ENCODE peak calls at places on chromosomes 13 and 19, in ten cellular contexts. M, C, B, Q, S, I, T, K, V and Y are unnamed samples.

GRCh38 chr19:45468159-45468651 is 409 bp downstream of the FOSB start:
- DNase-seq in C (no peak), M (no peak), T (peak; percentile 68), K (peak; percentile 42), S (peak; percentile 53), V (no peak), I (peak; percentile 17), B (no peak), Q (no peak), Y (no peak)

GRCh38 chr19:22616659-22617058 is 17.5 kb upstream of the ZNF492 start:
- DNase-seq in M (no peak), V (no peak), T (no peak), K (no peak), Q (no peak), B (no peak), I (no peak), S (no peak), C (no peak), Y (no peak)

GRCh38 chr19:54164369-54165068 is 5.0 kb upstream of the LENG1 start:
- DNase-seq in M (peak; percentile 55), Q (no peak), K (peak; percentile 47), V (peak; percentile 92), I (no peak), S (peak; percentile 59), B (peak; percentile 27), C (no peak), T (peak; percentile 71), Y (no peak)

GRCh38 chr19:16934489-16934888 is 45.7 kb downstream of the F2RL3 start:
- DNase-seq in S (no peak), K (no peak), M (no peak), V (no peak), Q (no peak), T (no peak), B (no peak), I (no peak), C (no peak), Y (no peak)

GRCh38 chr13:44281252-44282000 is 92.2 kb upstream of the SERP2 start:
- DNase-seq in V (no peak), T (no peak), M (no peak), Q (no peak), K (no peak), B (no peak), S (no peak), I (no peak), C (no peak), Y (no peak)

GRCh38 chr13:109755551-109755950 is 30.8 kb downstream of the IRS2 start:
- DNase-seq in B (no peak), K (no peak), Q (no peak), S (no peak), T (no peak), I (no peak), M (no peak), V (no peak), C (no peak), Y (no peak)

GRCh38 chr19:55802281-55802680 is 29.5 kb downstream of the NLRP11 start:
- DNase-seq in V (no peak), S (no peak), T (no peak), C (no peak), M (no peak), B (no peak), K (no peak), Q (no peak), I (no peak), Y (no peak)

GRCh38 chr13:82654851-82655517 is 1227.3 kb downstream of the SLITRK1 start:
- DNase-seq in S (peak; percentile 73), M (peak; percentile 79), I (peak; percentile 12), T (no peak), K (peak; percentile 92), C (peak; percentile 74), B (peak; percentile 86), Q (no peak), V (peak; percentile 30), Y (peak; percentile 33)

GRCh38 chr13:98094678-98095266 is 48.1 kb upstream of the FARP1 start:
- DNase-seq in B (no peak), S (no peak), I (no peak), M (no peak), K (no peak), V (no peak), C (no peak), T (no peak), Q (no peak), Y (no peak)

GRCh38 chr13:41544824-41545707 is 87.7 kb downstream of the RGCC start:
- DNase-seq in M (no peak), B (no peak), S (no peak), I (no peak), K (peak; percentile 21), T (no peak), V (no peak), Q (no peak), C (no peak), Y (no peak)

GRCh38 chr19:20339444-20339843 is 172.4 kb downstream of the ZNF486 start:
- DNase-seq in I (no peak), B (no peak), M (no peak), K (no peak), V (no peak), S (no peak), Q (no peak), C (no peak), T (no peak), Y (no peak)

GRCh38 chr19:58575183-58576041 is 2.3 kb upstream of the MZF1 start:
- DNase-seq in T (peak; percentile 98), V (peak; percentile 89), B (peak; percentile 90), K (peak; percentile 94), C (peak; percentile 76), Q (peak; percentile 74), M (peak; percentile 90), S (peak; percentile 94), I (peak; percentile 75), Y (peak; percentile 88)

GRCh38 chr13:80251403-80251802 is 89.5 kb downstream of the SPRY2 start:
- DNase-seq in C (no peak), I (no peak), K (peak; percentile 88), S (peak; percentile 60), M (no peak), B (peak; percentile 56), V (peak; percentile 29), T (peak; percentile 1), Q (no peak), Y (no peak)

GRCh38 chr13:52371736-52372247 is 34.2 kb downstream of the THSD1 start:
- DNase-seq in C (no peak), S (peak; percentile 79), B (peak; percentile 71), Q (no peak), T (peak; percentile 20), M (no peak), K (peak; percentile 29), V (no peak), I (no peak), Y (no peak)

GRCh38 chr13:35565273-35565672 is 88.8 kb upstream of the MAB21L1 start:
- DNase-seq in B (no peak), C (no peak), K (no peak), I (no peak), M (no peak), V (no peak), S (no peak), T (no peak), Q (no peak), Y (no peak)

GRCh38 chr13:73466561-73466960 is 407.8 kb downstream of the KLF5 start:
- DNase-seq in M (no peak), S (no peak), V (no peak), Q (no peak), I (no peak), K (no peak), T (no peak), B (no peak), C (no peak), Y (no peak)

GRCh38 chr13:86725105-86725504 is 925.9 kb upstream of the SLITRK6 start:
- DNase-seq in B (no peak), K (peak; percentile 12), C (no peak), S (no peak), M (no peak), V (no peak), I (no peak), T (peak; percentile 57), Q (no peak), Y (no peak)

GRCh38 chr19:38351865-38352395 is 16.3 kb downstream of the CATSPERG start:
- DNase-seq in B (no peak), K (no peak), T (no peak), V (no peak), S (no peak), I (no peak), C (no peak), Q (no peak), M (no peak), Y (no peak)

DNA sequence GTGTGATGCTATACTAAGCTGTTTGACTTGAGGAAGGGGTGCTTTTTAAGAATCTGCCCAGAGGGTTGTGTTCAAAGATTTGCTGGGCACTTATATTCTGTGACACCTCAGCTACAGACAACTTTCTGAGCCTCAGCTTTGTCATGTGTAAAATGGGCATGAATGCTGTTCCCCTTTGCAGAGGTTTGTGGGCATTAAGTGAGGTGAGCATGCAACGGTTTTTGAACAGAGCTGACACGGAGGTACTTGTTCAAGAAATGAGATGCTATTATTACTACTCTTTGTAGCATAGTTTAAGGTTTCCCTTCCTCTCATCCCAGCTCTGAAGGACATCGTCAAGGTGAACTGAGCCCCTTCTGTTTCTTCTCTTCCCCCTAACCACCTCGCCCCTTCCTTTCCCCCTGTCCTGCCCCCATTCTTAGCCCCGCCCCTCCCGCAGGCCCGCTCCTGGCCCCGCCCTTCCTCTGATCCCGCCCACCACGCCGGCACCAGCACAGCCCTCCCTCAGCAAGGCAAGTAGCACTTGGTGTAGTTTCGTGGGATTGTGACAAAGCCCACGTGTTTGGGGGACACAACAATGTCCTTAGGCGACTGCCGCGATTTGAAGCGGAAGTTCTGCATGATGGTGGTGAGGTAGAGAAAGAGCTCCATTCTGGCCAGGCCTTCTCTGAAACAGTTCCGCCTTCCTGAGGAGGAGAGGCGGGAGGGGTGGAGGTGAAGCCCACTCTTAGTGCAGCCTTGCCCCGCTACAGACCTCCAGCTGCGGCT is 26.1 kb upstream of the CYP2A7 start:
- DNase-seq in M (no peak), K (no peak), S (no peak), B (no peak), T (peak; percentile 24), I (no peak), C (no peak), V (peak; percentile 65), Q (no peak), Y (no peak)
- H3K4me3 ChIP-seq in M (no peak overlapping the region), K (no peak overlapping the region), S (peak overlapping the region; percentile 10), B (no peak overlapping the region), T (no peak overlapping the region), I (peak overlapping the region; percentile 17), C (no peak overlapping the region), V (no peak overlapping the region), Q (no peak overlapping the region), Y (no peak overlapping the region)

GRCh38 chr19:32091196-32091595 is 254.2 kb upstream of the ZNF507 start:
- DNase-seq in M (no peak), C (no peak), I (no peak), B (no peak), T (no peak), S (no peak), V (no peak), K (no peak), Q (no peak), Y (no peak)
- TF ChIP-seq CTCF in M (no peak), C (no peak), I (no peak), B (no peak), T (no peak), S (no peak), V (no peak), K (no peak), Q (no peak), Y (no peak)

GRCh38 chr19:51566489-51567100 is 4.5 kb upstream of the ZNF175 start:
- DNase-seq in V (no peak), Q (no peak), S (peak; percentile 26), K (no peak), M (no peak), B (no peak), I (no peak), C (no peak), T (no peak), Y (no peak)
- H3K4me3 ChIP-seq in V (no peak overlapping the region), Q (no peak overlapping the region), S (no peak overlapping the region), K (no peak overlapping the region), M (no peak overlapping the region), B (no peak overlapping the region), I (no peak overlapping the region), C (no peak overlapping the region), T (no peak overlapping the region), Y (no peak overlapping the region)

GRCh38 chr19:35790981-35791813 is 15.8 kb downstream of the ARHGAP33 start:
- DNase-seq in V (no peak), I (no peak), K (no peak), B (no peak), M (no peak), C (no peak), S (no peak), T (no peak), Q (no peak), Y (no peak)
- TF ChIP-seq CTCF in V (no peak), I (no peak), K (peak; percentile 21), B (no peak), M (no peak), C (no peak), S (no peak), T (no peak), Q (no peak), Y (no peak)